ENCODE peak calls at places on chromosomes 3 and 15, in eight cellular contexts. One of them, this sample, is unnamed.

GRCh38 chr3:187215460-187215859 is 18.2 kb downstream of the RTP1 start:
- DNase-seq in stimulated activated CD8-positive, alpha-beta memory T cell treated with anti-CD3 and anti-CD28 coated beads, Interleukin-15, amount 100 ng/mL, for 1 hour: no peak
- DNase-seq in mucosa of descending colon: no peak
- DNase-seq in activated T-cell treated with anti-CD3 and anti-CD28 coated beads, Interleukin-2, amount 50 U/mL, for 72 hours: no peak
- DNase-seq in NCI-H1092 treated with DMSO at 0.1 percent for 48 hours: no peak
- DNase-seq in pons: no peak
- DNase-seq in HuH-7: no peak
- DNase-seq in activated B cell treated with CpG ODN at 0.5 μM for 24 hours: no peak
- DNase-seq in this sample: no peak

GRCh38 chr3:99319961-99320360 is 318.4 kb upstream of the COL8A1 start:
- DNase-seq in activated T-cell treated with anti-CD3 and anti-CD28 coated beads, Interleukin-2, amount 50 U/mL, for 72 hours: no peak
- DNase-seq in HuH-7: no peak
- DNase-seq in NCI-H1092 treated with DMSO at 0.1 percent for 48 hours: no peak
- DNase-seq in mucosa of descending colon: no peak
- DNase-seq in pons: no peak
- DNase-seq in stimulated activated CD8-positive, alpha-beta memory T cell treated with anti-CD3 and anti-CD28 coated beads, Interleukin-15, amount 100 ng/mL, for 1 hour: no peak
- DNase-seq in activated B cell treated with CpG ODN at 0.5 μM for 24 hours: no peak
- DNase-seq in this sample: no peak

GRCh38 chr3:157128771-157129671 is 30.9 kb downstream of the CCNL1 start:
- DNase-seq in activated B cell treated with CpG ODN at 0.5 μM for 24 hours: no peak
- DNase-seq in mucosa of descending colon: peak
- DNase-seq in pons: no peak
- DNase-seq in stimulated activated CD8-positive, alpha-beta memory T cell treated with anti-CD3 and anti-CD28 coated beads, Interleukin-15, amount 100 ng/mL, for 1 hour: no peak
- DNase-seq in NCI-H1092 treated with DMSO at 0.1 percent for 48 hours: no peak
- DNase-seq in HuH-7: no peak
- DNase-seq in activated T-cell treated with anti-CD3 and anti-CD28 coated beads, Interleukin-2, amount 50 U/mL, for 72 hours: peak
- DNase-seq in this sample: no peak

GRCh38 chr3:115436767-115437301 is 186.5 kb upstream of the GAP43 start:
- DNase-seq in pons: no peak
- DNase-seq in activated T-cell treated with anti-CD3 and anti-CD28 coated beads, Interleukin-2, amount 50 U/mL, for 72 hours: no peak
- DNase-seq in mucosa of descending colon: no peak
- DNase-seq in NCI-H1092 treated with DMSO at 0.1 percent for 48 hours: no peak
- DNase-seq in stimulated activated CD8-positive, alpha-beta memory T cell treated with anti-CD3 and anti-CD28 coated beads, Interleukin-15, amount 100 ng/mL, for 1 hour: no peak
- DNase-seq in HuH-7: no peak
- DNase-seq in activated B cell treated with CpG ODN at 0.5 μM for 24 hours: no peak
- DNase-seq in this sample: peak

GRCh38 chr3:6935964-6936363 is 75.0 kb downstream of the GRM7 start:
- DNase-seq in activated B cell treated with CpG ODN at 0.5 μM for 24 hours: no peak
- DNase-seq in HuH-7: no peak
- DNase-seq in stimulated activated CD8-positive, alpha-beta memory T cell treated with anti-CD3 and anti-CD28 coated beads, Interleukin-15, amount 100 ng/mL, for 1 hour: no peak
- DNase-seq in mucosa of descending colon: no peak
- DNase-seq in NCI-H1092 treated with DMSO at 0.1 percent for 48 hours: no peak
- DNase-seq in pons: no peak
- DNase-seq in activated T-cell treated with anti-CD3 and anti-CD28 coated beads, Interleukin-2, amount 50 U/mL, for 72 hours: no peak
- DNase-seq in this sample: no peak

GRCh38 chr15:52527898-52528464 is 699 bp downstream of the MYO5A start:
- DNase-seq in mucosa of descending colon: no peak
- DNase-seq in activated T-cell treated with anti-CD3 and anti-CD28 coated beads, Interleukin-2, amount 50 U/mL, for 72 hours: peak
- DNase-seq in activated B cell treated with CpG ODN at 0.5 μM for 24 hours: no peak
- DNase-seq in stimulated activated CD8-positive, alpha-beta memory T cell treated with anti-CD3 and anti-CD28 coated beads, Interleukin-15, amount 100 ng/mL, for 1 hour: peak
- DNase-seq in HuH-7: peak
- DNase-seq in NCI-H1092 treated with DMSO at 0.1 percent for 48 hours: no peak
- DNase-seq in pons: peak
- DNase-seq in this sample: no peak

GRCh38 chr15:100711479-100712130 is 109.2 kb downstream of the ASB7 start:
- DNase-seq in activated T-cell treated with anti-CD3 and anti-CD28 coated beads, Interleukin-2, amount 50 U/mL, for 72 hours: no peak
- DNase-seq in pons: no peak
- DNase-seq in NCI-H1092 treated with DMSO at 0.1 percent for 48 hours: no peak
- DNase-seq in HuH-7: no peak
- DNase-seq in stimulated activated CD8-positive, alpha-beta memory T cell treated with anti-CD3 and anti-CD28 coated beads, Interleukin-15, amount 100 ng/mL, for 1 hour: no peak
- DNase-seq in mucosa of descending colon: no peak
- DNase-seq in activated B cell treated with CpG ODN at 0.5 μM for 24 hours: no peak
- DNase-seq in this sample: no peak

GRCh38 chr3:11618897-11619296 is 24.8 kb downstream of the VGLL4 start:
- DNase-seq in activated T-cell treated with anti-CD3 and anti-CD28 coated beads, Interleukin-2, amount 50 U/mL, for 72 hours: no peak
- DNase-seq in pons: no peak
- DNase-seq in stimulated activated CD8-positive, alpha-beta memory T cell treated with anti-CD3 and anti-CD28 coated beads, Interleukin-15, amount 100 ng/mL, for 1 hour: no peak
- DNase-seq in NCI-H1092 treated with DMSO at 0.1 percent for 48 hours: no peak
- DNase-seq in activated B cell treated with CpG ODN at 0.5 μM for 24 hours: no peak
- DNase-seq in HuH-7: no peak
- DNase-seq in mucosa of descending colon: no peak
- DNase-seq in this sample: no peak

GRCh38 chr3:110069641-110070538 is 732.5 kb upstream of the DPPA4 start:
- DNase-seq in NCI-H1092 treated with DMSO at 0.1 percent for 48 hours: no peak
- DNase-seq in stimulated activated CD8-positive, alpha-beta memory T cell treated with anti-CD3 and anti-CD28 coated beads, Interleukin-15, amount 100 ng/mL, for 1 hour: no peak
- DNase-seq in mucosa of descending colon: no peak
- DNase-seq in activated T-cell treated with anti-CD3 and anti-CD28 coated beads, Interleukin-2, amount 50 U/mL, for 72 hours: no peak
- DNase-seq in pons: no peak
- DNase-seq in HuH-7: no peak
- DNase-seq in activated B cell treated with CpG ODN at 0.5 μM for 24 hours: no peak
- DNase-seq in this sample: no peak

GRCh38 chr3:151925419-151925818 is 52.0 kb downstream of the SUCNR1 start:
- DNase-seq in NCI-H1092 treated with DMSO at 0.1 percent for 48 hours: no peak
- DNase-seq in stimulated activated CD8-positive, alpha-beta memory T cell treated with anti-CD3 and anti-CD28 coated beads, Interleukin-15, amount 100 ng/mL, for 1 hour: no peak
- DNase-seq in activated B cell treated with CpG ODN at 0.5 μM for 24 hours: no peak
- DNase-seq in mucosa of descending colon: no peak
- DNase-seq in HuH-7: no peak
- DNase-seq in pons: no peak
- DNase-seq in activated T-cell treated with anti-CD3 and anti-CD28 coated beads, Interleukin-2, amount 50 U/mL, for 72 hours: peak
- DNase-seq in this sample: no peak